ENCODE peak calls at places on chromosomes 4 and X, in nine cellular contexts. One of them, this sample, is unnamed.

GRCh38 chr4:53601251-53601764 is 10.0 kb upstream of the LNX1 start:
- DNase-seq in endothelial cell of umbilical vein: peak; percentile 22
- DNase-seq in MCF 10A: peak; percentile 44
- DNase-seq in progenitor cell of endocrine pancreas: no peak
- DNase-seq in glutamatergic neuron: peak; percentile 68
- DNase-seq in ovary: peak; percentile 23
- DNase-seq in hepatocyte: no peak
- DNase-seq in fibroblast of lung: no peak
- DNase-seq in psoas muscle: peak; percentile 29
- DNase-seq in this sample: no peak

GRCh38 chrX:15877380-15877779 is 22.8 kb upstream of the AP1S2 start:
- DNase-seq in progenitor cell of endocrine pancreas: no peak
- DNase-seq in MCF 10A: peak; percentile 76
- DNase-seq in ovary: no peak
- DNase-seq in psoas muscle: peak; percentile 20
- DNase-seq in hepatocyte: no peak
- DNase-seq in glutamatergic neuron: no peak
- DNase-seq in fibroblast of lung: peak; percentile 76
- DNase-seq in endothelial cell of umbilical vein: no peak
- DNase-seq in this sample: no peak

GRCh38 chr4:129344058-129344457 is 248.1 kb downstream of the C4orf33 start:
- DNase-seq in psoas muscle: no peak
- DNase-seq in endothelial cell of umbilical vein: peak; percentile 50
- DNase-seq in glutamatergic neuron: no peak
- DNase-seq in progenitor cell of endocrine pancreas: no peak
- DNase-seq in ovary: no peak
- DNase-seq in hepatocyte: peak; percentile 61
- DNase-seq in fibroblast of lung: peak; percentile 11
- DNase-seq in MCF 10A: peak; percentile 75
- DNase-seq in this sample: no peak

GRCh38 chrX:140917354-140918115 is 84.9 kb upstream of the SPANXB1 start:
- DNase-seq in fibroblast of lung: no peak
- DNase-seq in endothelial cell of umbilical vein: peak; percentile 1
- DNase-seq in MCF 10A: no peak
- DNase-seq in glutamatergic neuron: no peak
- DNase-seq in progenitor cell of endocrine pancreas: no peak
- DNase-seq in ovary: no peak
- DNase-seq in psoas muscle: no peak
- DNase-seq in hepatocyte: no peak
- DNase-seq in this sample: no peak

GRCh38 chr4:140151700-140152014 is 2.3 kb downstream of the MAML3 start:
- DNase-seq in glutamatergic neuron: peak; percentile 78
- DNase-seq in hepatocyte: peak; percentile 91
- DNase-seq in psoas muscle: peak; percentile 68
- DNase-seq in ovary: peak; percentile 84
- DNase-seq in endothelial cell of umbilical vein: peak; percentile 95
- DNase-seq in fibroblast of lung: peak; percentile 92
- DNase-seq in MCF 10A: peak; percentile 90
- DNase-seq in progenitor cell of endocrine pancreas: peak; percentile 72
- DNase-seq in this sample: no peak

GRCh38 chr4:164012396-164013027 is 518.0 kb downstream of the TMA16 start:
- DNase-seq in glutamatergic neuron: peak; percentile 70
- DNase-seq in endothelial cell of umbilical vein: no peak
- DNase-seq in ovary: no peak
- DNase-seq in hepatocyte: peak; percentile 59
- DNase-seq in progenitor cell of endocrine pancreas: peak; percentile 41
- DNase-seq in fibroblast of lung: peak; percentile 34
- DNase-seq in psoas muscle: no peak
- DNase-seq in MCF 10A: peak; percentile 66
- DNase-seq in this sample: no peak

GRCh38 chr4:28277931-28278330 is 1417.3 kb downstream of the STIM2 start:
- DNase-seq in fibroblast of lung: no peak
- DNase-seq in endothelial cell of umbilical vein: peak; percentile 22
- DNase-seq in MCF 10A: no peak
- DNase-seq in hepatocyte: peak; percentile 24
- DNase-seq in glutamatergic neuron: no peak
- DNase-seq in progenitor cell of endocrine pancreas: no peak
- DNase-seq in psoas muscle: no peak
- DNase-seq in ovary: no peak
- DNase-seq in this sample: no peak

GRCh38 chr4:40238700-40239548 is 42.1 kb downstream of the RHOH start:
- DNase-seq in MCF 10A: no peak
- DNase-seq in progenitor cell of endocrine pancreas: no peak
- DNase-seq in ovary: no peak
- DNase-seq in glutamatergic neuron: no peak
- DNase-seq in hepatocyte: no peak
- DNase-seq in endothelial cell of umbilical vein: no peak
- DNase-seq in fibroblast of lung: no peak
- DNase-seq in psoas muscle: no peak
- DNase-seq in this sample: no peak

GRCh38 chrX:108439434-108439883 is at the start of gene COL4A5:
- DNase-seq in progenitor cell of endocrine pancreas: peak; percentile 51
- DNase-seq in MCF 10A: peak; percentile 90
- DNase-seq in glutamatergic neuron: peak; percentile 16
- DNase-seq in endothelial cell of umbilical vein: peak; percentile 79
- DNase-seq in ovary: peak; percentile 49
- DNase-seq in hepatocyte: peak; percentile 72
- DNase-seq in psoas muscle: peak; percentile 31
- DNase-seq in fibroblast of lung: peak; percentile 94
- DNase-seq in this sample: peak; percentile 45

GRCh38 chrX:123399709-123400108 is 215.6 kb downstream of the GRIA3 start:
- DNase-seq in psoas muscle: no peak
- DNase-seq in fibroblast of lung: peak; percentile 51
- DNase-seq in endothelial cell of umbilical vein: no peak
- DNase-seq in MCF 10A: no peak
- DNase-seq in progenitor cell of endocrine pancreas: no peak
- DNase-seq in glutamatergic neuron: no peak
- DNase-seq in hepatocyte: no peak
- DNase-seq in ovary: no peak
- DNase-seq in this sample: no peak

GRCh38 chr4:87985097-87985886 is 9.8 kb downstream of the SPP1 start:
- DNase-seq in MCF 10A: peak; percentile 74
- DNase-seq in ovary: no peak
- DNase-seq in hepatocyte: peak; percentile 43
- DNase-seq in glutamatergic neuron: peak; percentile 38
- DNase-seq in psoas muscle: no peak
- DNase-seq in endothelial cell of umbilical vein: peak; percentile 66
- DNase-seq in fibroblast of lung: peak; percentile 46
- DNase-seq in progenitor cell of endocrine pancreas: no peak
- DNase-seq in this sample: no peak

GRCh38 chr4:103934178-103934789 is 214.5 kb upstream of the TACR3 start:
- DNase-seq in psoas muscle: no peak
- DNase-seq in ovary: no peak
- DNase-seq in hepatocyte: peak; percentile 78
- DNase-seq in fibroblast of lung: peak; percentile 17
- DNase-seq in progenitor cell of endocrine pancreas: no peak
- DNase-seq in endothelial cell of umbilical vein: peak; percentile 43
- DNase-seq in glutamatergic neuron: no peak
- DNase-seq in MCF 10A: peak; percentile 67
- DNase-seq in this sample: peak; percentile 3

GRCh38 chr4:10816571-10816970 is 132.0 kb upstream of the CLNK start:
- DNase-seq in fibroblast of lung: no peak
- DNase-seq in ovary: no peak
- DNase-seq in glutamatergic neuron: no peak
- DNase-seq in progenitor cell of endocrine pancreas: no peak
- DNase-seq in hepatocyte: no peak
- DNase-seq in psoas muscle: no peak
- DNase-seq in endothelial cell of umbilical vein: no peak
- DNase-seq in MCF 10A: no peak
- DNase-seq in this sample: no peak

GRCh38 chrX:37802028-37802427 is 22.2 kb downstream of the CYBB start:
- DNase-seq in ovary: no peak
- DNase-seq in progenitor cell of endocrine pancreas: no peak
- DNase-seq in psoas muscle: no peak
- DNase-seq in endothelial cell of umbilical vein: no peak
- DNase-seq in MCF 10A: no peak
- DNase-seq in fibroblast of lung: peak; percentile 1
- DNase-seq in hepatocyte: no peak
- DNase-seq in glutamatergic neuron: no peak
- DNase-seq in this sample: no peak

GRCh38 chr4:174604198-174604597 is 81.9 kb upstream of the HPGD start:
- DNase-seq in MCF 10A: peak; percentile 53
- DNase-seq in fibroblast of lung: peak; percentile 61
- DNase-seq in psoas muscle: no peak
- DNase-seq in hepatocyte: peak; percentile 57
- DNase-seq in glutamatergic neuron: no peak
- DNase-seq in ovary: no peak
- DNase-seq in endothelial cell of umbilical vein: no peak
- DNase-seq in progenitor cell of endocrine pancreas: no peak
- DNase-seq in this sample: no peak

GRCh38 chr4:44447563-44448504 is 775 bp downstream of the KCTD8 start:
- DNase-seq in ovary: peak; percentile 59
- DNase-seq in progenitor cell of endocrine pancreas: peak; percentile 39
- DNase-seq in hepatocyte: peak; percentile 44
- DNase-seq in endothelial cell of umbilical vein: peak; percentile 21
- DNase-seq in psoas muscle: peak; percentile 39
- DNase-seq in fibroblast of lung: peak; percentile 61
- DNase-seq in MCF 10A: no peak
- DNase-seq in glutamatergic neuron: peak; percentile 70
- DNase-seq in this sample: no peak

GRCh38 chr4:123600426-123600825 is 203.8 kb downstream of the SPRY1 start:
- DNase-seq in progenitor cell of endocrine pancreas: no peak
- DNase-seq in psoas muscle: no peak
- DNase-seq in endothelial cell of umbilical vein: no peak
- DNase-seq in hepatocyte: no peak
- DNase-seq in MCF 10A: no peak
- DNase-seq in glutamatergic neuron: no peak
- DNase-seq in ovary: no peak
- DNase-seq in fibroblast of lung: no peak
- DNase-seq in this sample: no peak

GRCh38 chr4:101198741-101199339 is 148.5 kb downstream of the PPP3CA start:
- DNase-seq in psoas muscle: no peak
- DNase-seq in hepatocyte: no peak
- DNase-seq in progenitor cell of endocrine pancreas: no peak
- DNase-seq in ovary: no peak
- DNase-seq in endothelial cell of umbilical vein: no peak
- DNase-seq in glutamatergic neuron: no peak
- DNase-seq in MCF 10A: no peak
- DNase-seq in fibroblast of lung: no peak
- DNase-seq in this sample: no peak

GRCh38 chr4:26069218-26069617 is 155.2 kb downstream of the SMIM20 start:
- DNase-seq in endothelial cell of umbilical vein: no peak
- DNase-seq in progenitor cell of endocrine pancreas: no peak
- DNase-seq in MCF 10A: peak; percentile 59
- DNase-seq in glutamatergic neuron: no peak
- DNase-seq in ovary: no peak
- DNase-seq in fibroblast of lung: peak; percentile 50
- DNase-seq in hepatocyte: no peak
- DNase-seq in psoas muscle: no peak
- DNase-seq in this sample: no peak

DNA sequence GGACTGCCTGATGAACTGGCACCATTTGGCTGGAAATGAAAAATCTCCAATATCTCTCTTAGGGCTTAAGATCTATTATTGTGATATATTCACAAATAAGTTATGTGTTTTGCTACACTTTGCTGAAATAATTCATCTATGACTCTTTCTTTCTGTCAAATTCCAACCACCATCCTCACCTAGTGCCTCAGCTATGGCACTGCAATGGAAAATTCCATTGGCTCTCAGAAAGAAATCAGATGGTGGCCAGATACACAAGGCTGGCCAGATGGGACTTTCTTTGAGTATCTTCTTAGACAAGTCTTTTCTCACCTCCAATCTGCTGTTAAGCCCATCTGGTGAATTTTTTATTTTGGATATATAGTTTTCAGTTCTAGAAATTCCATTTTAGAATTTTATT is 28.0 kb downstream of the NAT8L start:
- DNase-seq in psoas muscle: no peak
- DNase-seq in ovary: no peak
- DNase-seq in glutamatergic neuron: no peak
- DNase-seq in hepatocyte: no peak
- DNase-seq in fibroblast of lung: no peak
- DNase-seq in endothelial cell of umbilical vein: no peak
- DNase-seq in progenitor cell of endocrine pancreas: no peak
- DNase-seq in MCF 10A: peak; percentile 7
- DNase-seq in this sample: no peak
- TF ChIP-seq CTCF in psoas muscle: no peak
- TF ChIP-seq CTCF in ovary: no peak
- TF ChIP-seq CTCF in glutamatergic neuron: no peak
- TF ChIP-seq CTCF in hepatocyte: no peak
- TF ChIP-seq CTCF in fibroblast of lung: no peak
- TF ChIP-seq CTCF in endothelial cell of umbilical vein: no peak
- TF ChIP-seq CTCF in progenitor cell of endocrine pancreas: no peak
- TF ChIP-seq CTCF in MCF 10A: no peak
- TF ChIP-seq CTCF in this sample: no peak

GRCh38 chr4:6680372-6681034 is 13.2 kb upstream of the S100P start:
- DNase-seq in ovary: no peak
- DNase-seq in fibroblast of lung: no peak
- DNase-seq in psoas muscle: no peak
- DNase-seq in hepatocyte: no peak
- DNase-seq in MCF 10A: no peak
- DNase-seq in glutamatergic neuron: no peak
- DNase-seq in endothelial cell of umbilical vein: no peak
- DNase-seq in progenitor cell of endocrine pancreas: no peak
- DNase-seq in this sample: no peak
- TF ChIP-seq CTCF in ovary: no peak
- TF ChIP-seq CTCF in fibroblast of lung: no peak
- TF ChIP-seq CTCF in psoas muscle: no peak
- TF ChIP-seq CTCF in hepatocyte: no peak
- TF ChIP-seq CTCF in MCF 10A: peak; percentile 7
- TF ChIP-seq CTCF in glutamatergic neuron: peak; percentile 50
- TF ChIP-seq CTCF in endothelial cell of umbilical vein: peak; percentile 16
- TF ChIP-seq CTCF in progenitor cell of endocrine pancreas: peak; percentile 31
- TF ChIP-seq CTCF in this sample: no peak

GRCh38 chr4:171181090-171181489 is 632.1 kb upstream of the GALNTL6 start:
- DNase-seq in ovary: no peak
- DNase-seq in MCF 10A: no peak
- DNase-seq in endothelial cell of umbilical vein: no peak
- DNase-seq in hepatocyte: no peak
- DNase-seq in progenitor cell of endocrine pancreas: no peak
- DNase-seq in psoas muscle: no peak
- DNase-seq in fibroblast of lung: no peak
- DNase-seq in glutamatergic neuron: no peak
- DNase-seq in this sample: no peak

DNA sequence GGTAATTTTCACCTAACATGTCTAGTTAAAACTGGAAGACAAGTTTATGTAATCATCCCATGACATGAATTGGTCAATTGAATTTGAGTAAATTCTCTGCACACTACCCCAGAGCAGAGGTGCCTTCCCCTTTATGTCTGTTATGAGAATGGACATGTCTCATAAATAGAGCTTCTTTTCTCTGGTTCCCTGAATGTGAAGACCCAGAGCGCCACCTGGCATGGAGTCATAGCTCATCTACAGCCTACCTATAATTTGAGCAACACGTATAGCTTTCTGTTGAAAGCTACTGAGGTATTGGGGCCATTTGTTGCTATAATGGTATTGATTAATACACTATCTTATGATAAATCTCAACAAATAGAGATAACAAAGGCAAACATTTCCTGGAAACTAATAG is 626.5 kb upstream of the GALNTL6 start:
- DNase-seq in hepatocyte: peak; percentile 9
- DNase-seq in ovary: no peak
- DNase-seq in MCF 10A: peak; percentile 21
- DNase-seq in fibroblast of lung: no peak
- DNase-seq in endothelial cell of umbilical vein: no peak
- DNase-seq in glutamatergic neuron: no peak
- DNase-seq in psoas muscle: no peak
- DNase-seq in progenitor cell of endocrine pancreas: no peak
- DNase-seq in this sample: no peak
- TF ChIP-seq CTCF in hepatocyte: peak; percentile 21
- TF ChIP-seq CTCF in ovary: no peak
- TF ChIP-seq CTCF in MCF 10A: no peak
- TF ChIP-seq CTCF in fibroblast of lung: no peak
- TF ChIP-seq CTCF in endothelial cell of umbilical vein: no peak
- TF ChIP-seq CTCF in glutamatergic neuron: no peak
- TF ChIP-seq CTCF in psoas muscle: no peak
- TF ChIP-seq CTCF in progenitor cell of endocrine pancreas: no peak
- TF ChIP-seq CTCF in this sample: no peak

GRCh38 chrX:153884136-153885076 is 1.6 kb downstream of the L1CAM start:
- DNase-seq in progenitor cell of endocrine pancreas: no peak
- DNase-seq in MCF 10A: peak; percentile 41
- DNase-seq in ovary: no peak
- DNase-seq in psoas muscle: no peak
- DNase-seq in endothelial cell of umbilical vein: no peak
- DNase-seq in fibroblast of lung: no peak
- DNase-seq in glutamatergic neuron: no peak
- DNase-seq in hepatocyte: no peak
- DNase-seq in this sample: no peak
- TF ChIP-seq CTCF in progenitor cell of endocrine pancreas: peak; percentile 16
- TF ChIP-seq CTCF in MCF 10A: peak; percentile 24
- TF ChIP-seq CTCF in ovary: no peak
- TF ChIP-seq CTCF in psoas muscle: no peak
- TF ChIP-seq CTCF in endothelial cell of umbilical vein: no peak
- TF ChIP-seq CTCF in fibroblast of lung: no peak
- TF ChIP-seq CTCF in glutamatergic neuron: no peak
- TF ChIP-seq CTCF in hepatocyte: no peak
- TF ChIP-seq CTCF in this sample: no peak